ENCODE peak calls at places on chromosomes 2 and 18, in four cellular contexts. C is astrocyte of the spinal cord, I is mammary epithelial cell, V is fibroblast of lung. K is an unnamed sample.

GRCh38 chr2:64952896-64953482 is 36.2 kb upstream of the SLC1A4 start:
- DNase-seq in V (peak; percentile 92), I (peak; percentile 65), C (peak; percentile 88), K (peak; percentile 20)

GRCh38 chr2:240895656-240896388 is at the start of gene MAB21L4:
- DNase-seq in V (no peak), C (no peak), I (peak; percentile 57), K (no peak)

GRCh38 chr2:238600506-238601432 is 174.0 kb downstream of the ASB1 start:
- DNase-seq in C (no peak), I (no peak), V (no peak), K (no peak)

GRCh38 chr2:2045191-2045590 is 285.9 kb downstream of the MYT1L start:
- DNase-seq in V (no peak), I (no peak), C (no peak), K (no peak)

GRCh38 chr2:95314964-95315611 is 17.9 kb downstream of the KCNIP3 start:
- DNase-seq in V (peak; percentile 36), I (peak; percentile 62), C (peak; percentile 51), K (peak; percentile 45)

GRCh38 chr18:79588636-79589481 is 90.7 kb upstream of the CTDP1 start:
- DNase-seq in V (peak; percentile 98), I (no peak), C (peak; percentile 83), K (peak; percentile 97)

GRCh38 chr18:40124107-40124506 is 1830.9 kb upstream of the PIK3C3 start:
- DNase-seq in I (peak; percentile 61), V (peak; percentile 78), C (peak; percentile 84), K (no peak)

GRCh38 chr2:45415534-45416123 is 195.4 kb downstream of the SRBD1 start:
- DNase-seq in V (no peak), I (no peak), C (no peak), K (no peak)

GRCh38 chr2:236641051-236641450 is 71.4 kb downstream of the ACKR3 start:
- DNase-seq in V (no peak), C (no peak), I (no peak), K (no peak)

GRCh38 chr2:14632133-14632936 is at the start of gene LRATD1:
- DNase-seq in I (peak; percentile 90), V (peak; percentile 86), C (peak; percentile 86), K (peak; percentile 79)

GRCh38 chr2:76613330-76613729 is 902.6 kb upstream of the GCFC2 start:
- DNase-seq in C (no peak), V (no peak), I (no peak), K (no peak)

GRCh38 chr2:173195100-173195499 is 119.5 kb downstream of the MAP3K20 start:
- DNase-seq in C (no peak), I (no peak), V (no peak), K (no peak)

GRCh38 chr2:3731829-3732228 is 28.5 kb downstream of the DCDC2C start:
- DNase-seq in I (no peak), V (no peak), C (no peak), K (no peak)

DNA sequence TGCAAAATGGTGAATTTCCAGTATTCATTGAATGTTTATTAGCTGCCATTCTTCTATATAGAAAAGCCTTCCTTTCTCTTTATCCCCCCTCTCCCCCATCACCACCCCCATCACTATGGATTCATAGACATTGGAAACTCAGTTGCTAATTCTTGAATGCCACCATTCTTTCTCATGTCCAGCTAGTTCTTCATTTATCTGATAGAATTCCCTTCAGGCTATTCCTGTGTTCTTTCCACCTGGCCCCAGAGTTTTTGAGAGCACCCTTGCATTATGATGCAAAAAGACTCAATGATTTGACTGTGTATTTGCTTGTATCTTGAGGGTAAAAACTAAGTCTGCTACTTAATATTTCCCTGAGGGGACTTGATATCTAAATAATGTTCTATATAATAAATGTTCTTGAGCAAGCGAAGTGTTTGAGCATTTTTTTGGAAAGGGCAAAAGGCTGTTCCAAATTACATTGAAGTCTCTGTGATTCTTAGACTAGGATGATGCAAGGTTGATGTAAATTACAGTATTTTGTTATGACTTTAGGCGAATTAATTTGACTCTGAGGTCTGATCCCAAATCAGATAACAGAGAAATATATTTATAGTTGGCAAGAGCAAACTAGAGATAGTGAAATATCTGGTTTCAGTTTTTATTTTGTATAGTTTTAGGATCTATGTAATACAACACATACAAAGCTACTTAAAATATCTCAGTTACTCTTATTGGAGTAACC is 18.8 kb upstream of the SOS1 start:
- DNase-seq in I (no peak), V (no peak), C (no peak), K (no peak)
- TF ChIP-seq CTCF in I (no peak), V (no peak), C (no peak), K (no peak)

GRCh38 chr2:233380132-233381012 is 26.1 kb downstream of the DGKD start:
- DNase-seq in C (no peak), V (peak; percentile 40), I (no peak), K (no peak)
- H3K4me3 ChIP-seq in C (no peak overlapping the region), V (no peak overlapping the region), I (no peak overlapping the region), K (no peak overlapping the region)

DNA sequence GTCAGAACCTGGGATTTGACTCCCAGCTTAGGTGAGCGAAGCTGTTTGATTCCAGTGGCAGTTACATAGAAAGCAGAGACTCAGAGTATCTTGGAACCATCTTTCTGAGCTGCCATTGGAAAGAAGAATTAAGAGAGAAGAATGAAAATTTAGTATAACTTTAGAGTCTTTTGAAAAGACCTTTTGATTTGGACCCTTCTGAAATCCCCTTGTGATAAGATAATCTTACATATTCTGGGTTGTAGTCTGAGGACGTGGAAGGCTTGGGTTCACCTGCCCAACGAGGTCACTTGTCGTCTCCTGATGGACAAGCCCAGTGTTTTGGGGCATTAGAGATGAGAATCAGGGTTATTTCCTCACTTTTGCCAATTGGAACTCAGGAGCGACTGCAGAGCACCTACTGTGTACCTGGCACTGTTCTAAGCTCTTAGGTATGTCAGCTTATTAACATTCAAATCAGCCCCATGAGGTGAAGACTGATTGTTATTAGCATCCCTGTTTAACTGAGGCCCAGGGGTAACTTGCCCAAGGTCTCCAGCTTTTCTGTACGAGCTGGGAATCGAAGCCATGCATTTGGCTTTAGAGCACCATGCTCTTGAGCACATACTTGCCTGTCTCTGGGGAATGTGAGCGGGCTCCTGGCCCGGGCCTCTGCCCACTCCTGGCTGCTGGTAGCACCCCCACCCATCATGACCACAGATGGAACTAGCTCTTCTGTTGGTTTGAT is 2.9 kb downstream of the HK2 start:
- DNase-seq in I (no peak), C (no peak), V (no peak), K (peak; percentile 6)
- TF ChIP-seq CTCF in I (no peak), C (no peak), V (no peak), K (no peak)

DNA sequence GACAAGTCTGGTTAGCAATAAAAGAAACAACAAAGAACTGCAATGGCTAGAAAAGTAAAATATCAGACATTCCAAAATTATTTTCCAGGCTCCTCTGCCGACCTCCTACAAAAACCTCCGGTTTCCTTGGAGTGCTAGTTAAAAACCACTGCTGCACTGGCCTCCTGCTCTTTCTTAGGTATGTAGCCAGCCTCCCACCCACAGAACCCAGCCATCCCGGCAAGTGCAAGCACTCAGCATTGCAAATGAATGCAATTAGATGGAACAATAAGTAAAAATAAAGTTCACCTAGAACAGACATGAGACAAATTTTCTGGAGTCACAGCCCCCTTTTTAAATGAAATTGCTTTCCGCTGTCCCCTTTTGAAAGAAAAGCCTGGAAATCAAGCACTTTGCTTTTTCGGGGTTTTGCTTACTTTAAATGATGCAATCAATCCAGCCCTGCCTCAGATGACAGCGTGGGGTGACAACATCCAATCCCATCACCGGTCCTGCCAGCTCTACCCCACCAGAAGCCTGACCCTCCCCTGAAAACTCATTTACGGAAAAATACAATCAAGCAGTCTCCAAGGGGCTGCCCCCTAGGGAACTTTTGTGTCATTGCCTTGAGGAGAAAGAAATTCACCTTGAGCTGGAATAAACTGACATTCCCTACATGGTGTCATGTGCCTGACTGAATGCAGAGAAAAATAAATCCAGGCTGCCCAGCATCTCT is 199.8 kb downstream of the EPHA4 start:
- DNase-seq in C (peak; percentile 7), V (peak; percentile 32), I (no peak), K (no peak)
- H3K4me3 ChIP-seq in C (no peak overlapping the region), V (no peak overlapping the region), I (no peak overlapping the region), K (no peak overlapping the region)

GRCh38 chr2:55130849-55131248 is 80.6 kb upstream of the RTN4 start:
- DNase-seq in C (no peak), I (no peak), V (no peak), K (no peak)
- TF ChIP-seq CTCF in C (no peak), I (no peak), V (no peak), K (no peak)

DNA sequence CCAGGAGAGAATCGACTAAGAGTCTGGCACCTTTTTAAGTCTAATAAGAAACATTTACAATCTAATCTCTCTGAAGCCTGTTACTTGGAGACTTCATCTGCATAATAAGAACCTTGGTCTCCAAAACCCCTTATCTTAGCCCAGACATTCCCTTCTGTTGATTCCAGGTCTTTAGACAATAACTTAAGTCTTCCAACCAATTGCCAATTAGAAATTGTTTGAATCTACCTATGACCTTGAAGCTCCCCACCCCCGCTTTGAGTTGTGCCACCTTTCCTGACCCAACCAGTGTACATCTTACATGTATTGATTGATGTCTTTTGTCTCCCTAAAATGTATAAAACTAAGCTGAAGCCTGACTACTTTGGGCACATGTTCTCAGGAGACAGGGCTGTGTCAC is 49.5 kb upstream of the DTNA start:
- DNase-seq in I (no peak), V (peak; percentile 21), C (no peak), K (no peak)
- H3K4me3 ChIP-seq in I (no peak overlapping the region), V (no peak overlapping the region), C (no peak overlapping the region), K (no peak overlapping the region)

GRCh38 chr2:60296219-60296955 is 257.1 kb downstream of the BCL11A start:
- DNase-seq in V (no peak), I (no peak), C (no peak), K (no peak)

GRCh38 chr2:60297296-60298010 is 256.0 kb downstream of the BCL11A start:
- DNase-seq in V (no peak), C (no peak), I (no peak), K (peak; percentile 4)

GRCh38 chr2:60294901-60295590 is 258.4 kb downstream of the BCL11A start:
- DNase-seq in C (no peak), V (no peak), I (no peak), K (no peak)

GRCh38 chr2:60292242-60292641 is 261.2 kb downstream of the BCL11A start:
- DNase-seq in I (no peak), C (no peak), V (no peak), K (no peak)

GRCh38 chr2:60295591-60295962 is 257.9 kb downstream of the BCL11A start:
- DNase-seq in C (no peak), I (no peak), V (no peak), K (no peak)
- TF ChIP-seq CTCF in C (no peak), I (no peak), V (no peak), K (no peak)

GRCh38 chr2:26298286-26298637 is 47.7 kb upstream of the SELENOI start:
- DNase-seq in V (no peak), C (no peak), I (no peak), K (no peak)
- H3K4me3 ChIP-seq in V (peak overlapping the region; percentile 63), C (peak overlapping the region; percentile 38), I (no peak overlapping the region), K (peak overlapping the region; percentile 66)

DNA sequence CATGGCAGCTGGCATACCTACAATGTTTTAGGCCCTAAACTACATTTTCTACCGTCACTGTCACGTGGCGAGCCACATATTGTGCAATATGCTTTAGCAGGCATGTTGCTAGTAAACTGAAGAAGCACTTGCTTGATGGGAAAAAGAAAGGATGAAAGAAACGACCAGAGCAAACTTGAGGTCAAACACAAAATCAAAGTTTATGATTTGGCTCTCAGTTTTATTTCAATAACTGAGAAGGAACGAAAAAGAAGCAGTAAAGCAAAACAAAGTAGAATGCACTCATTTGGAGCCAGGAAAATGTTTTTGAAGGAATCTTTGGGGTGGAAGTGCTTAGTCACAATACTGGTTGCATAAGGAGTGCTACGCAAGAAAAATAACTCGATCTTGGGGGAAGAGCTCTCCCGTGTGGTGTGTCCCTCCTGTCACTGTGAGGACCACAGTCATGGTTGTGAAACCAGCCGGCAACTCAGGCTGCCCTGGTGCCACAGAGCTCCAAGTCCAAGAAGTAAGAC is 349.8 kb downstream of the RBM43 start:
- DNase-seq in V (peak; percentile 82), C (peak; percentile 74), I (peak; percentile 70), K (peak; percentile 95)
- TF ChIP-seq CTCF in V (peak; percentile 20), C (no peak), I (no peak), K (peak; percentile 57)

K was measured in AG10803.